ENCODE peak calls at places on chromosomes 7 and 10, in eight cellular contexts. H is NCI-H1092, D is endothelial cell, U is glutamatergic neuron, P is testis, V is M059J, W is HEK293T, J is memory B cell. E is an unnamed sample.

GRCh38 chr7:10998984-10999757 is 25.5 kb downstream of the PHF14 start:
- DNase-seq in J (no peak), H (no peak), W (no peak), P (no peak), V (no peak), D (no peak), U (no peak), E (no peak)

GRCh38 chr10:114375082-114375481 is 29.2 kb downstream of the AFAP1L2 start:
- DNase-seq in D (no peak), H (no peak), P (no peak), W (no peak), U (no peak), V (peak), J (no peak), E (no peak)

GRCh38 chr7:112449353-112449752 is 907 bp upstream of the IFRD1 start:
- DNase-seq in V (peak), W (no peak), D (no peak), J (no peak), U (no peak), H (no peak), P (no peak), E (peak)

GRCh38 chr10:21315321-21316220 is 209.9 kb downstream of the SKIDA1 start:
- DNase-seq in W (no peak), H (no peak), D (no peak), J (no peak), U (peak), P (peak), V (peak), E (no peak)

GRCh38 chr10:31709501-31709900 is 219.1 kb downstream of the ARHGAP12 start:
- DNase-seq in D (no peak), V (no peak), J (no peak), W (no peak), P (no peak), U (no peak), H (no peak), E (no peak)

GRCh38 chr7:79984210-79984609 is 150.4 kb upstream of the GNAI1 start:
- DNase-seq in J (no peak), D (no peak), U (no peak), P (no peak), W (no peak), V (peak), H (no peak), E (no peak)

GRCh38 chr7:100215895-100216294 is 3.9 kb upstream of the PVRIG start:
- DNase-seq in D (no peak), P (peak), V (peak), U (no peak), J (no peak), H (no peak), W (no peak), E (no peak)

GRCh38 chr10:17872191-17873091 is 63.3 kb downstream of the MRC1 start:
- DNase-seq in V (peak), D (peak), U (no peak), J (no peak), W (peak), H (no peak), P (no peak), E (peak)

GRCh38 chr10:124287071-124287685 is 131.5 kb downstream of the OAT start:
- DNase-seq in P (no peak), W (no peak), U (no peak), H (no peak), D (no peak), J (no peak), V (no peak), E (no peak)